ENCODE peak calls at places on chromosomes 1 and 21, in seven cellular contexts. One of them, this sample, is unnamed.

GRCh38 chr1:232213928-232214327 is 416.0 kb downstream of the SIPA1L2 start:
- DNase-seq in breast epithelium: no peak
- DNase-seq in stimulated activated CD8-positive, alpha-beta memory T cell treated with anti-CD3 and anti-CD28 coated beads, Interleukin-4, amount 100 ng/mL, for 4 hours: no peak
- DNase-seq in T47D: no peak
- DNase-seq in MV-4-11: no peak
- DNase-seq in mesothelial cell of epicardium: no peak
- DNase-seq in PC-3: no peak
- DNase-seq in this sample: no peak

GRCh38 chr1:151831605-151832004 is at the start of gene RORC:
- DNase-seq in breast epithelium: peak
- DNase-seq in stimulated activated CD8-positive, alpha-beta memory T cell treated with anti-CD3 and anti-CD28 coated beads, Interleukin-4, amount 100 ng/mL, for 4 hours: no peak
- DNase-seq in T47D: peak
- DNase-seq in MV-4-11: no peak
- DNase-seq in mesothelial cell of epicardium: no peak
- DNase-seq in PC-3: no peak
- DNase-seq in this sample: peak

GRCh38 chr21:16241021-16241420 is 511.2 kb downstream of the USP25 start:
- DNase-seq in breast epithelium: no peak
- DNase-seq in stimulated activated CD8-positive, alpha-beta memory T cell treated with anti-CD3 and anti-CD28 coated beads, Interleukin-4, amount 100 ng/mL, for 4 hours: no peak
- DNase-seq in T47D: no peak
- DNase-seq in MV-4-11: no peak
- DNase-seq in mesothelial cell of epicardium: no peak
- DNase-seq in PC-3: no peak
- DNase-seq in this sample: no peak

GRCh38 chr1:119547306-119547705 is 40.3 kb downstream of the HSD3B1 start:
- DNase-seq in breast epithelium: no peak
- DNase-seq in stimulated activated CD8-positive, alpha-beta memory T cell treated with anti-CD3 and anti-CD28 coated beads, Interleukin-4, amount 100 ng/mL, for 4 hours: no peak
- DNase-seq in T47D: no peak
- DNase-seq in MV-4-11: no peak
- DNase-seq in mesothelial cell of epicardium: no peak
- DNase-seq in PC-3: no peak
- DNase-seq in this sample: no peak

GRCh38 chr1:66351474-66351873 is 182.5 kb upstream of the SGIP1 start:
- DNase-seq in breast epithelium: no peak
- DNase-seq in stimulated activated CD8-positive, alpha-beta memory T cell treated with anti-CD3 and anti-CD28 coated beads, Interleukin-4, amount 100 ng/mL, for 4 hours: no peak
- DNase-seq in T47D: no peak
- DNase-seq in MV-4-11: peak
- DNase-seq in mesothelial cell of epicardium: no peak
- DNase-seq in PC-3: no peak
- DNase-seq in this sample: no peak

GRCh38 chr1:22255341-22256212 is 112.7 kb upstream of the WNT4 start:
- DNase-seq in breast epithelium: no peak
- DNase-seq in stimulated activated CD8-positive, alpha-beta memory T cell treated with anti-CD3 and anti-CD28 coated beads, Interleukin-4, amount 100 ng/mL, for 4 hours: no peak
- DNase-seq in T47D: no peak
- DNase-seq in MV-4-11: no peak
- DNase-seq in mesothelial cell of epicardium: no peak
- DNase-seq in PC-3: no peak
- DNase-seq in this sample: peak

GRCh38 chr1:11736746-11737639 is 1.1 kb downstream of the AGTRAP start:
- DNase-seq in breast epithelium: no peak
- DNase-seq in stimulated activated CD8-positive, alpha-beta memory T cell treated with anti-CD3 and anti-CD28 coated beads, Interleukin-4, amount 100 ng/mL, for 4 hours: no peak
- DNase-seq in T47D: no peak
- DNase-seq in MV-4-11: peak
- DNase-seq in mesothelial cell of epicardium: no peak
- DNase-seq in PC-3: peak
- DNase-seq in this sample: peak

GRCh38 chr1:34928066-34928864 is 1.2 kb downstream of the DLGAP3 start:
- DNase-seq in breast epithelium: no peak
- DNase-seq in stimulated activated CD8-positive, alpha-beta memory T cell treated with anti-CD3 and anti-CD28 coated beads, Interleukin-4, amount 100 ng/mL, for 4 hours: no peak
- DNase-seq in T47D: no peak
- DNase-seq in MV-4-11: no peak
- DNase-seq in mesothelial cell of epicardium: no peak
- DNase-seq in PC-3: no peak
- DNase-seq in this sample: peak

GRCh38 chr1:6984996-6985395 is 199.7 kb downstream of the CAMTA1 start:
- DNase-seq in breast epithelium: no peak
- DNase-seq in stimulated activated CD8-positive, alpha-beta memory T cell treated with anti-CD3 and anti-CD28 coated beads, Interleukin-4, amount 100 ng/mL, for 4 hours: no peak
- DNase-seq in T47D: no peak
- DNase-seq in MV-4-11: no peak
- DNase-seq in mesothelial cell of epicardium: no peak
- DNase-seq in PC-3: no peak
- DNase-seq in this sample: no peak

GRCh38 chr1:59526240-59526639 is 229.3 kb downstream of the FGGY start:
- DNase-seq in breast epithelium: no peak
- DNase-seq in stimulated activated CD8-positive, alpha-beta memory T cell treated with anti-CD3 and anti-CD28 coated beads, Interleukin-4, amount 100 ng/mL, for 4 hours: no peak
- DNase-seq in T47D: no peak
- DNase-seq in MV-4-11: no peak
- DNase-seq in mesothelial cell of epicardium: no peak
- DNase-seq in PC-3: peak
- DNase-seq in this sample: peak

GRCh38 chr21:38993561-38993960 is 187.8 kb downstream of the ETS2 start:
- DNase-seq in breast epithelium: peak
- DNase-seq in stimulated activated CD8-positive, alpha-beta memory T cell treated with anti-CD3 and anti-CD28 coated beads, Interleukin-4, amount 100 ng/mL, for 4 hours: no peak
- DNase-seq in T47D: no peak
- DNase-seq in MV-4-11: no peak
- DNase-seq in mesothelial cell of epicardium: peak
- DNase-seq in PC-3: peak
- DNase-seq in this sample: peak

GRCh38 chr21:42540396-42540795 is 26.7 kb downstream of the SLC37A1 start:
- DNase-seq in breast epithelium: no peak
- DNase-seq in stimulated activated CD8-positive, alpha-beta memory T cell treated with anti-CD3 and anti-CD28 coated beads, Interleukin-4, amount 100 ng/mL, for 4 hours: no peak
- DNase-seq in T47D: no peak
- DNase-seq in MV-4-11: no peak
- DNase-seq in mesothelial cell of epicardium: no peak
- DNase-seq in PC-3: no peak
- DNase-seq in this sample: no peak

GRCh38 chr1:202133016-202133415 is 10.3 kb downstream of the GPR37L1 start:
- DNase-seq in breast epithelium: peak
- DNase-seq in stimulated activated CD8-positive, alpha-beta memory T cell treated with anti-CD3 and anti-CD28 coated beads, Interleukin-4, amount 100 ng/mL, for 4 hours: no peak
- DNase-seq in T47D: no peak
- DNase-seq in MV-4-11: peak
- DNase-seq in mesothelial cell of epicardium: no peak
- DNase-seq in PC-3: no peak
- DNase-seq in this sample: no peak

GRCh38 chr1:168088511-168089325 is 48.0 kb downstream of the GPR161 start:
- DNase-seq in breast epithelium: no peak
- DNase-seq in stimulated activated CD8-positive, alpha-beta memory T cell treated with anti-CD3 and anti-CD28 coated beads, Interleukin-4, amount 100 ng/mL, for 4 hours: no peak
- DNase-seq in T47D: no peak
- DNase-seq in MV-4-11: no peak
- DNase-seq in mesothelial cell of epicardium: no peak
- DNase-seq in PC-3: peak
- DNase-seq in this sample: no peak

GRCh38 chr1:34871443-34872132 is 12.0 kb upstream of the SMIM12 start:
- DNase-seq in breast epithelium: no peak
- DNase-seq in stimulated activated CD8-positive, alpha-beta memory T cell treated with anti-CD3 and anti-CD28 coated beads, Interleukin-4, amount 100 ng/mL, for 4 hours: no peak
- DNase-seq in T47D: no peak
- DNase-seq in MV-4-11: no peak
- DNase-seq in mesothelial cell of epicardium: no peak
- DNase-seq in PC-3: no peak
- DNase-seq in this sample: no peak

GRCh38 chr1:72066431-72066830 is 215.9 kb downstream of the NEGR1 start:
- DNase-seq in breast epithelium: no peak
- DNase-seq in stimulated activated CD8-positive, alpha-beta memory T cell treated with anti-CD3 and anti-CD28 coated beads, Interleukin-4, amount 100 ng/mL, for 4 hours: no peak
- DNase-seq in T47D: no peak
- DNase-seq in MV-4-11: no peak
- DNase-seq in mesothelial cell of epicardium: no peak
- DNase-seq in PC-3: no peak
- DNase-seq in this sample: no peak

GRCh38 chr1:206030714-206031113 is 7.0 kb upstream of the CTSE start:
- DNase-seq in breast epithelium: peak
- DNase-seq in stimulated activated CD8-positive, alpha-beta memory T cell treated with anti-CD3 and anti-CD28 coated beads, Interleukin-4, amount 100 ng/mL, for 4 hours: peak
- DNase-seq in T47D: peak
- DNase-seq in MV-4-11: peak
- DNase-seq in mesothelial cell of epicardium: peak
- DNase-seq in PC-3: peak
- DNase-seq in this sample: peak

GRCh38 chr1:37124501-37124900 is 90.2 kb upstream of the GRIK3 start:
- DNase-seq in breast epithelium: no peak
- DNase-seq in stimulated activated CD8-positive, alpha-beta memory T cell treated with anti-CD3 and anti-CD28 coated beads, Interleukin-4, amount 100 ng/mL, for 4 hours: no peak
- DNase-seq in T47D: no peak
- DNase-seq in MV-4-11: no peak
- DNase-seq in mesothelial cell of epicardium: no peak
- DNase-seq in PC-3: no peak
- DNase-seq in this sample: no peak

GRCh38 chr1:171055966-171056643 is 34.6 kb upstream of the FMO3 start:
- DNase-seq in breast epithelium: no peak
- DNase-seq in stimulated activated CD8-positive, alpha-beta memory T cell treated with anti-CD3 and anti-CD28 coated beads, Interleukin-4, amount 100 ng/mL, for 4 hours: no peak
- DNase-seq in T47D: no peak
- DNase-seq in MV-4-11: no peak
- DNase-seq in mesothelial cell of epicardium: no peak
- DNase-seq in PC-3: peak
- DNase-seq in this sample: peak

GRCh38 chr1:151416231-151416630 is 16.9 kb downstream of the PSMB4 start:
- DNase-seq in breast epithelium: no peak
- DNase-seq in stimulated activated CD8-positive, alpha-beta memory T cell treated with anti-CD3 and anti-CD28 coated beads, Interleukin-4, amount 100 ng/mL, for 4 hours: no peak
- DNase-seq in T47D: no peak
- DNase-seq in MV-4-11: no peak
- DNase-seq in mesothelial cell of epicardium: no peak
- DNase-seq in PC-3: peak
- DNase-seq in this sample: no peak